ENCODE peak calls at places on chromosomes 2 and 18, in seven cellular contexts. K is CD4-positive, alpha-beta memory T cell; Z is RWPE1; E is substantia nigra; T is ovary; F is body of pancreas; D is CD4-positive, alpha-beta T cell. H is an unnamed sample.

GRCh38 chr2:177038772-177039484 is 173.7 kb upstream of the HNRNPA3 start:
- DNase-seq in K (no peak), T (no peak), F (no peak), D (no peak), Z (no peak), E (no peak), H (no peak)

GRCh38 chr2:201329409-201329808 is 27.7 kb downstream of the FLACC1 start:
- DNase-seq in Z (no peak), F (no peak), K (no peak), D (no peak), E (no peak), T (no peak), H (no peak)

GRCh38 chr18:26003817-26004216 is 86.6 kb downstream of the SS18 start:
- DNase-seq in E (no peak), D (no peak), F (no peak), K (no peak), Z (no peak), T (no peak), H (no peak)

GRCh38 chr2:162301151-162301804 is 17.2 kb downstream of the IFIH1 start:
- DNase-seq in D (peak), T (peak), F (peak), E (no peak), K (peak), Z (peak), H (peak)

GRCh38 chr2:224369028-224369632 is 32.8 kb downstream of the FAM124B start:
- DNase-seq in D (no peak), F (no peak), Z (peak), E (no peak), T (no peak), K (peak), H (peak)

GRCh38 chr2:120892967-120893667 is 157.4 kb downstream of the GLI2 start:
- DNase-seq in D (no peak), F (no peak), K (no peak), E (no peak), T (no peak), Z (no peak), H (peak)

GRCh38 chr18:702957-703659 is 9.3 kb downstream of the ENOSF1 start:
- DNase-seq in Z (peak), D (no peak), T (no peak), E (no peak), F (no peak), K (no peak), H (peak)

GRCh38 chr2:68839260-68839833 is 31.9 kb downstream of the BMP10 start:
- DNase-seq in F (no peak), E (no peak), D (no peak), T (no peak), K (no peak), Z (peak), H (no peak)

GRCh38 chr2:197576631-197577030 is 60.8 kb downstream of the MOB4 start:
- DNase-seq in D (no peak), Z (no peak), T (no peak), E (no peak), F (no peak), K (no peak), H (peak)

GRCh38 chr2:122136071-122136470 is 380.6 kb downstream of the TSN start:
- DNase-seq in E (no peak), T (no peak), Z (peak), F (no peak), K (no peak), D (no peak), H (no peak)

GRCh38 chr2:24191156-24191555 is 16.3 kb downstream of the FAM228A start:
- DNase-seq in F (no peak), K (no peak), E (no peak), D (no peak), T (no peak), Z (no peak), H (no peak)

GRCh38 chr2:127410871-127411396 is 7.3 kb upstream of the PROC start:
- DNase-seq in F (peak), K (no peak), T (no peak), E (no peak), Z (peak), D (no peak), H (no peak)

GRCh38 chr2:153420394-153420793 is 58.2 kb downstream of the RPRM start:
- DNase-seq in Z (no peak), E (no peak), D (no peak), T (no peak), F (no peak), K (no peak), H (no peak)

GRCh38 chr2:201353116-201353515 is 4.0 kb downstream of the FLACC1 start:
- DNase-seq in K (no peak), Z (no peak), D (no peak), T (no peak), E (no peak), F (no peak), H (no peak)

GRCh38 chr2:62595468-62595867 is 89.5 kb upstream of the TMEM17 start:
- DNase-seq in T (no peak), K (no peak), F (no peak), Z (no peak), D (no peak), E (no peak), H (no peak)

GRCh38 chr2:64992218-64992617 is 3.0 kb downstream of the SLC1A4 start:
- DNase-seq in D (no peak), T (no peak), Z (no peak), E (no peak), F (no peak), K (no peak), H (no peak)

GRCh38 chr2:64267699-64268098 is 123.5 kb upstream of the PELI1 start:
- DNase-seq in K (no peak), D (no peak), F (no peak), Z (no peak), T (no peak), E (no peak), H (no peak)

GRCh38 chr18:55018602-55019001 is 59.3 kb upstream of the CCDC68 start:
- DNase-seq in K (no peak), T (no peak), F (no peak), D (no peak), E (no peak), Z (peak), H (peak)

GRCh38 chr2:61512768-61513398 is 25.3 kb downstream of the XPO1 start:
- DNase-seq in K (no peak), D (no peak), F (no peak), E (no peak), Z (no peak), T (no peak), H (no peak)

GRCh38 chr2:46411245-46411641 is 68.1 kb upstream of the TMEM247 start:
- DNase-seq in Z (peak), T (no peak), E (no peak), F (no peak), D (no peak), K (no peak), H (no peak)

GRCh38 chr18:62325806-62326645 is 916 bp downstream of the TNFRSF11A start:
- DNase-seq in E (no peak), D (no peak), K (peak), F (no peak), T (no peak), Z (peak), H (no peak)

GRCh38 chr2:156192468-156192867 is 140.1 kb downstream of the NR4A2 start:
- DNase-seq in D (no peak), F (no peak), Z (no peak), K (no peak), T (no peak), E (no peak), H (no peak)

GRCh38 chr2:187956906-187957534 is 334.7 kb upstream of the GULP1 start:
- DNase-seq in Z (no peak), D (no peak), F (no peak), E (no peak), T (no peak), K (no peak), H (no peak)

GRCh38 chr2:165436559-165436958 is 32.9 kb upstream of the CSRNP3 start:
- DNase-seq in Z (no peak), F (no peak), K (no peak), E (no peak), T (no peak), D (no peak), H (no peak)

GRCh38 chr2:96353032-96353561 is 17.5 kb downstream of the NCAPH start:
- DNase-seq in T (peak), D (no peak), Z (no peak), K (no peak), F (peak), E (no peak), H (peak)

GRCh38 chr2:109256921-109257320 is 127.9 kb downstream of the SH3RF3 start:
- DNase-seq in D (no peak), E (no peak), T (no peak), Z (no peak), F (peak), K (no peak), H (no peak)

GRCh38 chr2:38170098-38170497 is 94.1 kb upstream of the CYP1B1 start:
- DNase-seq in Z (no peak), E (no peak), T (no peak), K (no peak), F (no peak), D (no peak), H (no peak)

GRCh38 chr2:28678175-28678855 is 73.3 kb upstream of the PPP1CB start:
- DNase-seq in Z (no peak), K (no peak), D (no peak), E (no peak), F (peak), T (peak), H (no peak)

GRCh38 chr2:152406119-152406835 is 71.3 kb downstream of the FMNL2 start:
- DNase-seq in T (no peak), Z (no peak), D (no peak), E (no peak), K (no peak), F (no peak), H (no peak)

GRCh38 chr2:238847841-238848565 is at the start of gene TWIST2:
- DNase-seq in E (no peak), Z (peak), F (peak), T (peak), K (no peak), D (no peak), H (peak)

GRCh38 chr2:21424375-21424774 is 300.6 kb downstream of the TDRD15 start:
- DNase-seq in Z (no peak), D (no peak), K (no peak), F (no peak), T (no peak), E (no peak), H (no peak)

GRCh38 chr2:219552382-219553167 is 8.7 kb downstream of the TMEM198 start:
- DNase-seq in E (peak), D (peak), F (peak), K (peak), T (peak), Z (peak), H (peak)

GRCh38 chr2:112151701-112152440 is 13.7 kb downstream of the FBLN7 start:
- DNase-seq in T (no peak), K (no peak), D (no peak), F (no peak), E (no peak), Z (no peak), H (no peak)

GRCh38 chr2:211407076-211407475 is 850.7 kb downstream of the CPS1 start:
- DNase-seq in F (no peak), T (no peak), Z (no peak), K (no peak), E (no peak), D (no peak), H (no peak)

GRCh38 chr2:237533668-237534138 is 32.7 kb upstream of the PRLH start:
- DNase-seq in F (no peak), T (no peak), E (no peak), K (no peak), D (no peak), Z (peak), H (peak)

GRCh38 chr2:135299656-135300244 is 231.3 kb downstream of the ZRANB3 start:
- DNase-seq in T (no peak), Z (no peak), E (no peak), F (no peak), K (no peak), D (no peak), H (no peak)

GRCh38 chr2:6863792-6864191 is 1.9 kb downstream of the CMPK2 start:
- DNase-seq in T (no peak), E (no peak), F (no peak), K (no peak), D (no peak), Z (no peak), H (no peak)

GRCh38 chr2:60510713-60511112 is 42.7 kb downstream of the BCL11A start:
- DNase-seq in T (no peak), F (no peak), E (no peak), D (no peak), K (no peak), Z (no peak), H (no peak)

GRCh38 chr18:13375302-13376255 is 157.0 kb downstream of the LDLRAD4 start:
- DNase-seq in D (peak), T (peak), Z (peak), F (peak), E (no peak), K (peak), H (peak)

GRCh38 chr2:66428986-66429612 is 5.8 kb upstream of the MEIS1 start:
- DNase-seq in F (peak), T (peak), D (no peak), K (no peak), E (no peak), Z (peak), H (peak)

GRCh38 chr18:78778651-78779050 is 201.0 kb upstream of the SALL3 start:
- DNase-seq in E (no peak), F (no peak), D (no peak), K (no peak), T (no peak), Z (no peak), H (no peak)

GRCh38 chr18:78776151-78776550 is 203.5 kb upstream of the SALL3 start:
- DNase-seq in T (no peak), K (no peak), E (no peak), F (no peak), D (no peak), Z (no peak), H (no peak)

GRCh38 chr18:78777992-78778391 is 201.6 kb upstream of the SALL3 start:
- DNase-seq in E (no peak), K (no peak), F (no peak), D (no peak), T (no peak), Z (no peak), H (no peak)

GRCh38 chr18:78774741-78775141 is 204.9 kb upstream of the SALL3 start:
- DNase-seq in K (no peak), E (no peak), Z (no peak), F (no peak), D (no peak), T (no peak), H (no peak)

GRCh38 chr18:78776706-78777105 is 202.9 kb upstream of the SALL3 start:
- DNase-seq in K (no peak), D (no peak), Z (no peak), T (no peak), E (no peak), F (no peak), H (no peak)
- H3K27ac ChIP-seq in K (no peak), D (no peak), Z (no peak), T (no peak), E (no peak), F (no peak), H (no peak)

GRCh38 chr2:101609434-101609833 is 88.1 kb upstream of the MAP4K4 start:
- DNase-seq in T (no peak), D (no peak), K (no peak), F (no peak), Z (no peak), E (no peak), H (no peak)
- H3K27ac ChIP-seq in T (no peak), D (no peak), K (no peak), F (no peak), Z (no peak), E (no peak), H (no peak)

DNA sequence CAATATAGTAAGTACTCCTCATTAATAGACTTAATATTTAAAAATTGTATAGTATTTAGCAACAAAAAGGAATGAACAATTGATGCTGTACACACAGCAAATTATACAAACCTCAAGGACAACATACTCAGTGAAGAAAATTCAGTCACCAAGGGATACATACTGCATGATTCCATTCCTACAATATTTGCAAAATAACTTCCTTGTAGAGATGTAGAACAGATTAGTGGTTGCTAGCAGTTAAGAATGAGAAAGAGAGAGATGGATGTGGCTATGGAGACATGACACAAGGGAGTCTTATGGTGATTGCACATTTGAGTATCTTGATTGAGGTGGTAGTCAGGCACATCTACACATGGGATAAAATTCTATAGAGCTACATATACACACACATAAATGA is 26.0 kb downstream of the COL3A1 start:
- DNase-seq in K (no peak), Z (no peak), F (no peak), T (no peak), E (no peak), D (no peak), H (no peak)
- H3K27ac ChIP-seq in K (no peak), Z (no peak), F (no peak), T (no peak), E (no peak), D (no peak), H (no peak)

DNA sequence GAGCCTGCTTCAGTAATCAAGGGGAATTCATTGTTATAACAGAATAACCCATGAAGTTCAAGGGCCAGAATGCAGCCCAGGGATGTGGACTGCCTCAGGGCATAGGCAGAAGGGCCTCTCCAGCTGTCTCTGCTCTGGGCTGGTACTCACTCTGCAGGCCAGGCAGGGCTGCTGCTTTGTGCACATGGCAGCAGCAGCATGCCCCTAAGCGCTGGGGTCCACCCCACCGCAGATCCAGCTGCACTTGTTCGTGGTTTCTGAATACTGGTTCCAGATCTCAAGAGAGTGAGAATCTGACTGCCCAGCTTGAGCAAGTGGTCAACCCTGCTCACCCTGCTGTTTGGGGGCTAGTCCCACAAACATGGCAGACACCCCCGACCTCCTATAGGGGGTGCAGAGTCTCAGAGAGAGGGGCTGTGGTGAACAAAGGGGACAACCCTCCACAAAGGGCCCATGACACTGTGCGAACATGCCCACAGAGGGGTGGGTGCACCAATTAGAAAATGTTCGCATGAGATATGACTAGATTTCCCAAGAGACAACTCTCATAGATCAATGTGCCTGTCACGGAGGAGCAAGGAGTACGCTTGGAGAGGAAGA is 87.3 kb downstream of the ACTR3 start:
- DNase-seq in K (no peak), Z (no peak), F (no peak), T (no peak), E (no peak), D (no peak), H (no peak)
- H3K27ac ChIP-seq in K (no peak), Z (no peak), F (peak), T (no peak), E (no peak), D (no peak), H (no peak)

GRCh38 chr2:8682719-8683667 is 1.1 kb downstream of the ID2 start:
- DNase-seq in F (peak), E (peak), K (peak), T (peak), Z (no peak), D (no peak), H (no peak)

GRCh38 chr2:8681786-8682692 is at the start of gene ID2:
- DNase-seq in E (peak), D (peak), Z (peak), F (peak), K (peak), T (peak), H (peak)

GRCh38 chr2:8679827-8680731 is 1.8 kb upstream of the ID2 start:
- DNase-seq in F (peak), D (no peak), Z (no peak), T (peak), K (no peak), E (peak), H (no peak)

GRCh38 chr2:8679567-8679826 is 2.4 kb upstream of the ID2 start:
- DNase-seq in T (no peak), K (no peak), D (no peak), Z (no peak), E (no peak), F (no peak), H (no peak)

DNA sequence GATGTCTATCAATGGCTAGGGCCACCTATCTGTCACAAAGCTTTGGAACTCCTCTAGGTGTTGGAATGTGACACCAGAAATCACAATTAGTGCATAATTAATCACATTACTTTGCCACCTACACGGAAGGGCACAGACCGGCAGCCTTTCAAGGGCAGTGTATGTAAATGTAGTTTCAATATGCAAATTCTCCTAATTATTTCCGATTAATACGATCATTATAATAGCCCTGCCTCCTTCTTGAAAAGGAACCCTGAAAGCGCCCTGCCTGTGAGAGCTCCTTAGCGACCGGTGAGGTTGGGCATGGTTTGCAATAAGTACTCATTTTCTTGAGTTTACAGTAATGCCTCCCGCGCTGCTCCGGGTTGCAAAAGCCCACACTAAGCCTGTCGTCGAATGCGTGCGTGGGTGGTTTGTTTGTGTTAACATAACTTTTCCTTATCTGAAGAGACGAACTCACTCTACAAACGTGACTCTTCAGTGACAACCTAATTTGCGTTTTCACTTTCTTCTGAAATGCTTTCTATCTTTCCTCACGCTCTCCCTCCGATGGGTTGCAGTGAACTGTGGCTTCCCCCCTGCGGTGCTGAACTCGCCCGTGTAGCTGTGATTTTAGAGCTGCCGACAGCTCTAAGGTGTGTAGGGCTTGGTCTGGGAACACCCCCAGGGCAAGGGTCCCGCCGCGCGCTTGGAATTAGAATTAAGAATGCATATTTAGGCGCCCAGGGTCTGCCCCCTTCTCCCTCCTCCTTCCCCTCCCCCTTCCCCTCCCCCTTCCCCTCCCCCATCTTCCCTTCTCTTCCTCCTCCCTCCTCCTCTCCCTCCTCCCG is 710 bp upstream of the ID2 start:
- DNase-seq in T (peak), F (peak), D (no peak), Z (peak), E (peak), K (peak), H (peak)
- H3K27ac ChIP-seq in T (peak), F (peak), D (peak), Z (peak), E (peak), K (peak), H (peak)

H was measured in brain microvascular endothelial cell.